ENCODE peak calls at places on chromosomes 4 and X, in eight cellular contexts. O, L, T, C, M, E, Q and V are unnamed samples.

GRCh38 chrX:120302434-120302833 is 8.8 kb downstream of the TMEM255A start:
- DNase-seq in O (no peak), L (no peak), T (no peak), C (peak), M (no peak), E (no peak), Q (no peak), V (peak)

GRCh38 chr4:100188829-100189228 is 1.4 kb downstream of the DDIT4L start:
- DNase-seq in O (no peak), L (no peak), T (no peak), C (no peak), M (no peak), E (no peak), Q (no peak), V (no peak)

GRCh38 chrX:7215842-7216241 is 67.9 kb upstream of the PUDP start:
- DNase-seq in O (no peak), L (no peak), T (no peak), C (no peak), M (no peak), E (no peak), Q (no peak), V (no peak)

GRCh38 chrX:9911479-9911878 is 55.7 kb upstream of the CLDN34 start:
- DNase-seq in O (no peak), L (no peak), T (no peak), C (no peak), M (no peak), E (no peak), Q (no peak), V (peak)

GRCh38 chr4:107900067-107900466 is 31.3 kb upstream of the CYP2U1 start:
- DNase-seq in O (no peak), L (no peak), T (no peak), C (no peak), M (no peak), E (no peak), Q (no peak), V (no peak)

GRCh38 chr4:15373363-15373762 is 54.5 kb upstream of the C1QTNF7 start:
- DNase-seq in O (no peak), L (no peak), T (no peak), C (no peak), M (no peak), E (no peak), Q (no peak), V (no peak)

GRCh38 chrX:87621697-87622096 is 104.1 kb downstream of the KLHL4 start:
- DNase-seq in O (no peak), L (no peak), T (no peak), C (no peak), M (no peak), E (no peak), Q (no peak), V (no peak)

GRCh38 chr4:71187399-71188196 is 151.2 kb upstream of the SLC4A4 start:
- DNase-seq in O (peak), L (peak), T (peak), C (peak), M (no peak), E (peak), Q (no peak), V (peak)

GRCh38 chrX:21479695-21480280 is 105.6 kb downstream of the CNKSR2 start:
- DNase-seq in O (no peak), L (peak), T (no peak), C (no peak), M (peak), E (no peak), Q (no peak), V (peak)

GRCh38 chr4:138158746-138159297 is 83.3 kb downstream of the SLC7A11 start:
- DNase-seq in O (no peak), L (no peak), T (no peak), C (no peak), M (no peak), E (no peak), Q (no peak), V (no peak)

GRCh38 chr4:123484291-123484926 is 87.8 kb downstream of the SPRY1 start:
- DNase-seq in O (no peak), L (no peak), T (no peak), C (no peak), M (no peak), E (no peak), Q (no peak), V (no peak)

GRCh38 chr4:105594094-105595010 is 41.9 kb downstream of the ARHGEF38 start:
- DNase-seq in O (no peak), L (no peak), T (no peak), C (no peak), M (no peak), E (no peak), Q (no peak), V (no peak)

GRCh38 chr4:8868321-8869001 is 3.2 kb downstream of the HMX1 start:
- DNase-seq in O (no peak), L (no peak), T (no peak), C (no peak), M (no peak), E (no peak), Q (no peak), V (no peak)

GRCh38 chr4:145904413-145905177 is 34.0 kb downstream of the ZNF827 start:
- DNase-seq in O (no peak), L (no peak), T (no peak), C (no peak), M (no peak), E (no peak), Q (no peak), V (no peak)

GRCh38 chrX:9234315-9234714 is 200.4 kb upstream of the FAM9B start:
- DNase-seq in O (no peak), L (no peak), T (no peak), C (no peak), M (no peak), E (no peak), Q (no peak), V (no peak)

GRCh38 chrX:149010026-149010898 is 494.8 kb downstream of the IDS start:
- DNase-seq in O (no peak), L (no peak), T (no peak), C (no peak), M (no peak), E (no peak), Q (no peak), V (no peak)

GRCh38 chr4:14879643-14880042 is 122.6 kb upstream of the CPEB2 start:
- DNase-seq in O (no peak), L (no peak), T (no peak), C (no peak), M (no peak), E (no peak), Q (no peak), V (no peak)